ENCODE peak calls at places on chromosomes 4 and X, in seven cellular contexts. E, H, R, P, Y, F and O are unnamed samples.

GRCh38 chrX:123860983-123861382 is 1.1 kb downstream of the XIAP start:
- DNase-seq in E (peak; percentile 55), H (peak; percentile 13), R (no peak), P (peak; percentile 30), Y (no peak), F (no peak), O (peak; percentile 28)

GRCh38 chr4:47701286-47701685 is 136.6 kb downstream of the CORIN start:
- DNase-seq in E (no peak), H (no peak), R (no peak), P (no peak), Y (no peak), F (no peak), O (no peak)

GRCh38 chr4:15536552-15537499 is 67.1 kb downstream of the CC2D2A start:
- DNase-seq in E (no peak), H (no peak), R (no peak), P (no peak), Y (no peak), F (no peak), O (no peak)

GRCh38 chrX:150303386-150304097 is 59.6 kb upstream of the MAMLD1 start:
- DNase-seq in E (no peak), H (no peak), R (no peak), P (peak; percentile 10), Y (no peak), F (no peak), O (no peak)

GRCh38 chr4:96519291-96519690 is 679.4 kb downstream of the PDHA2 start:
- DNase-seq in E (no peak), H (no peak), R (no peak), P (no peak), Y (peak; percentile 3), F (no peak), O (no peak)

GRCh38 chrX:15619053-15619772 is 18.5 kb upstream of the ACE2 start:
- DNase-seq in E (peak; percentile 5), H (no peak), R (no peak), P (peak; percentile 35), Y (no peak), F (peak; percentile 83), O (peak; percentile 85)

GRCh38 chr4:30600246-30600645 is 119.9 kb upstream of the PCDH7 start:
- DNase-seq in E (peak; percentile 22), H (no peak), R (peak; percentile 36), P (peak; percentile 73), Y (peak; percentile 70), F (peak; percentile 94), O (peak; percentile 18)

GRCh38 chr4:99234331-99235010 is 15.4 kb upstream of the ADH6 start:
- DNase-seq in E (peak; percentile 77), H (no peak), R (no peak), P (no peak), Y (no peak), F (no peak), O (no peak)

GRCh38 chr4:48360285-48360965 is 19.1 kb downstream of the SLAIN2 start:
- DNase-seq in E (peak; percentile 54), H (no peak), R (no peak), P (peak; percentile 81), Y (no peak), F (peak; percentile 12), O (peak; percentile 87)

GRCh38 chr4:71941001-71941400 is 90.8 kb upstream of the NPFFR2 start:
- DNase-seq in E (peak; percentile 9), H (no peak), R (peak; percentile 42), P (peak; percentile 15), Y (peak; percentile 43), F (peak; percentile 76), O (peak; percentile 48)

GRCh38 chr4:65416875-65417274 is 253.4 kb downstream of the EPHA5 start:
- DNase-seq in E (peak; percentile 33), H (no peak), R (no peak), P (no peak), Y (no peak), F (peak; percentile 1), O (no peak)

GRCh38 chr4:109969087-109969486 is 56.4 kb downstream of the EGF start:
- DNase-seq in E (no peak), H (no peak), R (no peak), P (peak; percentile 9), Y (peak; percentile 63), F (no peak), O (no peak)

GRCh38 chr4:184007891-184008290 is 102.8 kb downstream of the STOX2 start:
- DNase-seq in E (no peak), H (no peak), R (no peak), P (peak; percentile 22), Y (no peak), F (no peak), O (peak; percentile 25)

GRCh38 chr4:172982151-172982590 is 186.4 kb upstream of the GALNT7 start:
- DNase-seq in E (peak; percentile 92), H (no peak), R (no peak), P (peak; percentile 97), Y (no peak), F (no peak), O (peak; percentile 99)

GRCh38 chr4:40769266-40769665 is 19.5 kb downstream of the NSUN7 start:
- DNase-seq in E (peak; percentile 12), H (no peak), R (no peak), P (no peak), Y (no peak), F (no peak), O (no peak)

GRCh38 chr4:48388504-48389154 is 47.3 kb downstream of the SLAIN2 start:
- DNase-seq in E (peak; percentile 37), H (no peak), R (no peak), P (peak; percentile 73), Y (no peak), F (peak; percentile 33), O (peak; percentile 60)

GRCh38 chrX:16946361-16946964 is at the start of gene REPS2:
- DNase-seq in E (peak; percentile 27), H (peak; percentile 65), R (peak; percentile 60), P (peak; percentile 33), Y (peak; percentile 78), F (peak; percentile 82), O (peak; percentile 88)
- H3K4me3 ChIP-seq in E (peak within 1 kb of the TSS; percentile 60), H (peak within 1 kb of the TSS; percentile 22), R (peak within 1 kb of the TSS; percentile 59), P (peak within 1 kb of the TSS; percentile 40), Y (peak within 1 kb of the TSS; percentile 25), F (no peak within 1 kb of the TSS), O (peak within 1 kb of the TSS; percentile 44)

DNA sequence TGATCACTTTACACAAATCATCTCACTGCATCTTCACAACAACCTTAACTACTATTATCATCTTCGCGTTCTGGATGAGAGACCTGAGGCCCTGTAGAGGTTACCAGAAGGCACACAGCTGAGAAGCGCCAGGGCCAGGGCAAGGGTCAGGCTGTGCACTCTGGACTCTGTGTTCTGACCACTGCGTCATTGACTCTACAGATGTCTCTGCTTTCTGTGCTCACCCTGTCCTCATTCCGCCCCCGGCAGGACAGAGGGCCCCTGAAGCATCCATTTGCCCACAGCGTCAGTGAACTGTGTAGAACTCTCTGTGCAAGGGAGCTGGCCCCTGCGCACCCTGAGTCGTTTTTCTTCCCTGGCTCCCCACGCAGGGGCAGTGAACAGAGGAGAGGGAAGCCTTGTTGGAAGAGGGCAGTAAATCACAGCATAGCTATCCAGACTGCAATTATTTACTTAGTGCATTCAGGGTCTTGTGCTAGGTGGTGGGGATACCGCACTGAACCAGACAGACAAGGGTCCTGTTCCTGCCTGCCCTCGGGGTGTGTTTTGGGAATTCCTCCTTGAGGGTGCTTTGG is 6.1 kb upstream of the WAS start:
- DNase-seq in E (no peak), H (no peak), R (no peak), P (no peak), Y (no peak), F (no peak), O (no peak)
- H3K4me3 ChIP-seq in E (peak overlapping the region; percentile 75), H (peak overlapping the region; percentile 80), R (peak overlapping the region; percentile 88), P (peak overlapping the region; percentile 58), Y (peak overlapping the region; percentile 80), F (no peak overlapping the region), O (peak overlapping the region; percentile 64)

GRCh38 chrX:97016106-97016505 is 132.4 kb downstream of the RPA4 start:
- DNase-seq in E (peak; percentile 19), H (no peak), R (no peak), P (peak; percentile 2), Y (no peak), F (no peak), O (no peak)
- H3K4me3 ChIP-seq in E (no peak overlapping the region), H (no peak overlapping the region), R (no peak overlapping the region), P (no peak overlapping the region), Y (no peak overlapping the region), F (no peak overlapping the region), O (no peak overlapping the region)

GRCh38 chr4:180598281-180598680 is 1644.9 kb upstream of the TENM3 start:
- DNase-seq in E (no peak), H (no peak), R (no peak), P (no peak), Y (peak; percentile 8), F (peak; percentile 55), O (no peak)
- H3K4me3 ChIP-seq in E (no peak overlapping the region), H (no peak overlapping the region), R (no peak overlapping the region), P (no peak overlapping the region), Y (no peak overlapping the region), F (no peak overlapping the region), O (no peak overlapping the region)

GRCh38 chr4:163395758-163396157 is 52.1 kb downstream of the NPY5R start:
- DNase-seq in E (no peak), H (no peak), R (no peak), P (no peak), Y (no peak), F (no peak), O (no peak)
- H3K4me3 ChIP-seq in E (peak overlapping the region; percentile 3), H (no peak overlapping the region), R (no peak overlapping the region), P (no peak overlapping the region), Y (no peak overlapping the region), F (no peak overlapping the region), O (no peak overlapping the region)

DNA sequence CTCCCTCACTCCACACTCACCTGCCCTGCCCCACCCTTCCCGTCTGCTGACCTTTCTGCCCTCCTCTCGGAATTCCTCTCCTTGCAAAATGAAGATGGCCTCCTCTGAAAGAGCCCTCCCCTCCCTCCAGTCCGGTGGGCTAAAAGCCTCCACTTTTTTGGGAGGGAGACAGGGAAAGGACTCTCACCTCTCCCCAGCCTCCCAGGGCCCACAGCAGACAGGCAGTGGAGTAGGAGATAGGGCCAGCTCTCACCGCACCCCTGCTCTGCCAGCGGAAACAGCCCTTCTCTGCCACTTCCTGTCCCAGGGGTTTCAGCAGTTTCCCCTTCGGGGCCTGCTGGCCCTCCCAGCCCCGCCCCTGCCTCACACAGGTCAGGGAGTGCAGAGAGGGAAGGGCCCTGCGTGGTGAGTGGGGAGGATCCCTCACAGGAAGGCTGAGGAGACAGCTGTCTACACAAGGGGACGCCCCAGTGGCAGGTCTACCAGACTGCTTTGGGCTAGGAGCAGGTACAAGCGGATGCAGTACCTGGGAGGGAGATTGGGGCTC is 18.2 kb downstream of the ELF4 start:
- DNase-seq in E (no peak), H (peak; percentile 86), R (no peak), P (no peak), Y (peak; percentile 90), F (peak; percentile 70), O (no peak)
- H3K4me3 ChIP-seq in E (no peak overlapping the region), H (peak overlapping the region; percentile 59), R (no peak overlapping the region), P (no peak overlapping the region), Y (no peak overlapping the region), F (no peak overlapping the region), O (no peak overlapping the region)

DNA sequence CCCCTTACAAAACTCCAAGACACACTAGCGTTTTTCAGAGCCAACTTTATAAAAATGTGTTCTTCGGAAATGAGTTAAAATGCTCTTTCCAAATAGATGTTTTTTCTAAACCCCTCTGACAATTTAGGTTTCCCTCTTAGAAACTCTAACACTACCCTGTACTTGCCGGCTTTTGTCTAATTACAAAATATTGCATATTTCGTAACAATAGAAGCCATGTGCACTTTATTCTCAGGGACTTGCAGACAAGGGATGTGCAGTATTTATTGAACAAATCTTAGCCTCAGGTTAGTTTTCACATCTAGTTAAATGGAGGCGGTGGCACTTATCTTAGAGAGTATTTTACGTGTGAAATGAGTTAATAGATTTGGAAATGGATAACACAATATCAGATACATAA is 547 bp upstream of the PABPC4L start:
- DNase-seq in E (no peak), H (no peak), R (no peak), P (no peak), Y (no peak), F (no peak), O (no peak)
- H3K4me3 ChIP-seq in E (no peak overlapping the region), H (no peak overlapping the region), R (no peak overlapping the region), P (peak overlapping the region; percentile 36), Y (no peak overlapping the region), F (no peak overlapping the region), O (peak overlapping the region; percentile 44)